ENCODE peak calls at places on chromosomes 2 and 18, in ten cellular contexts. S is cardiac muscle cell; A is heart left ventricle; D is LNCaP clone FGC; F is lower lobe of right lung; O is fibroblast of villous mesenchyme; W is CD8-positive, alpha-beta T cell; G is choroid plexus epithelial cell; V is retinal pigment epithelial cell; Q is fibroblast of lung. R is an unnamed sample.

GRCh38 chr2:217978536-217979150 is 24.2 kb downstream of the TNS1 start:
- DNase-seq in S (peak; percentile 56), A (peak; percentile 49), D (no peak), F (no peak), O (no peak), W (no peak), G (no peak), V (no peak), Q (peak; percentile 45), R (no peak)

GRCh38 chr2:54455584-54456525 is at the start of gene SPTBN1:
- DNase-seq in S (peak; percentile 93), A (peak; percentile 95), D (no peak), F (peak; percentile 91), O (peak; percentile 94), W (peak; percentile 22), G (peak; percentile 96), V (peak; percentile 66), Q (peak; percentile 94), R (peak; percentile 82)

GRCh38 chr2:60530660-60531276 is 22.7 kb downstream of the BCL11A start:
- DNase-seq in S (peak; percentile 91), A (peak; percentile 80), D (no peak), F (peak; percentile 80), O (no peak), W (no peak), G (peak; percentile 53), V (no peak), Q (peak; percentile 67), R (no peak)

GRCh38 chr2:234100686-234101085 is 50.2 kb downstream of the SPP2 start:
- DNase-seq in S (no peak), A (no peak), D (no peak), F (no peak), O (no peak), W (no peak), G (no peak), V (no peak), Q (no peak), R (no peak)

GRCh38 chr2:20224716-20225293 is at the start of gene SDC1:
- DNase-seq in S (peak; percentile 80), A (no peak), D (no peak), F (peak; percentile 68), O (peak; percentile 52), W (no peak), G (peak; percentile 62), V (no peak), Q (peak; percentile 64), R (peak; percentile 33)

GRCh38 chr2:25265802-25266201 is 75.9 kb downstream of the DNMT3A start:
- DNase-seq in S (no peak), A (no peak), D (no peak), F (no peak), O (no peak), W (peak; percentile 61), G (no peak), V (no peak), Q (no peak), R (no peak)

GRCh38 chr2:43459455-43459854 is 136.4 kb downstream of the THADA start:
- DNase-seq in S (no peak), A (no peak), D (no peak), F (no peak), O (peak; percentile 63), W (no peak), G (peak; percentile 70), V (no peak), Q (peak; percentile 63), R (peak; percentile 97)

GRCh38 chr2:85712849-85713612 is 18.9 kb downstream of the GNLY start:
- DNase-seq in S (no peak), A (peak; percentile 86), D (no peak), F (peak; percentile 95), O (peak; percentile 73), W (no peak), G (peak; percentile 69), V (peak; percentile 68), Q (peak; percentile 77), R (peak; percentile 86)

GRCh38 chr18:46531472-46531871 is 125.5 kb downstream of the LOXHD1 start:
- DNase-seq in S (no peak), A (no peak), D (no peak), F (no peak), O (no peak), W (no peak), G (no peak), V (no peak), Q (no peak), R (no peak)

GRCh38 chr2:112712903-112713584 is 7.8 kb upstream of the NT5DC4 start:
- DNase-seq in S (no peak), A (no peak), D (no peak), F (no peak), O (peak; percentile 86), W (no peak), G (peak; percentile 61), V (no peak), Q (peak; percentile 78), R (peak; percentile 92)

DNA sequence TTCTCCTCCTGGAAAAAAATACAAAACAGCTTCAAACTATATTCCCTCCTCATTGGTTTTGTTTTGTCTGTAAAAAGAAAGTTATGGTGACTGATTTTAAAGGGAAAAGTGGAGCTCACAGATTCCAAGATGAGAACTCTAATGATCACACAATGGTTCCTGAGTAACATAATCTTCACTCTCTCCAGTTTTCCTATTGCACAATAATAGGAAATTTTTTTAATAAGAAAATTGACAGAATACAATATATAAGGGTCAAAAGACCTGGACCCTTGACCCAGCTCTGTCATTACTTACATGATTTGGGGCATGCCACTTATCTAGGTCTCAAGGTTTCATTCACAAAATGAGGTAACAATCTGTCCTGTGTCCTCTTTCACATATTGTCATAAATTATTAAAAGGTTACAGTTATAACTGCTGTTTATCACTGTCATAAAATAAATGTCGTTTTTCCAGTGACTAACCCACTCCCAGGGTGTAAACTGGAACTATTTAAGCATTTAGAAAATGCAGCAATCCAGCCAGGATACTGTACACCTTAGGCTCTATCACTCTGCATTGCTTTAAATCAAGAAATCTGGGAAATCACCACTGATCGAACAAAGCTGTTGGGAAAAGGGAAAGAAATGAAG is 4.1 kb downstream of the MGAT4A start:
- DNase-seq in S (no peak), A (no peak), D (no peak), F (no peak), O (no peak), W (no peak), G (no peak), V (no peak), Q (no peak), R (no peak)
- H3K4me3 ChIP-seq in S (no peak overlapping the region), A (no peak overlapping the region), D (no peak overlapping the region), F (peak overlapping the region; percentile 15), O (no peak overlapping the region), W (peak overlapping the region; percentile 93), G (no peak overlapping the region), V (no peak overlapping the region), Q (no peak overlapping the region), R (no peak overlapping the region)

GRCh38 chr2:104250635-104251034 is 603.3 kb upstream of the POU3F3 start:
- DNase-seq in S (no peak), A (no peak), D (no peak), F (no peak), O (no peak), W (no peak), G (no peak), V (no peak), Q (no peak), R (no peak)

GRCh38 chr2:104249666-104250065 is 604.2 kb upstream of the POU3F3 start:
- DNase-seq in S (no peak), A (no peak), D (no peak), F (no peak), O (no peak), W (no peak), G (no peak), V (no peak), Q (no peak), R (no peak)

DNA sequence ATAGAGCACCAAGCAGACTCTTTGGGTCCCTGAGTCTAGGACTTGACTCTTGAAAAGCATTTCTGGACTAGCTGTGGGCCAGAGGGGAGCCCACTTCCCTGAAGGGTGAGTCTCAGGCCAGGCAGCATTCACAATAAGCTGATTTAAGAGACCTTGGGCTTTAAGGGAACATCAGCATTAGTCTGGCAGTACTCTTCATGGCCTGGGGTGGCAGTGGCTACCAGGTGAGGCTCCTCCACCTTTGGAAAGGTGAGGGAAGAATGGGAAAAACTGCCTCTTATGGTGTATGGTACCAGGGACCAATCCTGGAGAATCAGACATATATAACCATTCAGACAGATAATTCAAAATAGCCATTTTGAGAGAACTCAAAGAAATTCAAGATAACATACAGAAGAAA is 599.9 kb upstream of the POU3F3 start:
- DNase-seq in S (no peak), A (no peak), D (no peak), F (no peak), O (no peak), W (no peak), G (no peak), V (no peak), Q (no peak), R (no peak)
- TF ChIP-seq CTCF in S (no peak), A (no peak), D (peak; percentile 23), F (no peak), O (no peak), W (no peak), G (no peak), V (no peak), Q (no peak), R (no peak)

DNA sequence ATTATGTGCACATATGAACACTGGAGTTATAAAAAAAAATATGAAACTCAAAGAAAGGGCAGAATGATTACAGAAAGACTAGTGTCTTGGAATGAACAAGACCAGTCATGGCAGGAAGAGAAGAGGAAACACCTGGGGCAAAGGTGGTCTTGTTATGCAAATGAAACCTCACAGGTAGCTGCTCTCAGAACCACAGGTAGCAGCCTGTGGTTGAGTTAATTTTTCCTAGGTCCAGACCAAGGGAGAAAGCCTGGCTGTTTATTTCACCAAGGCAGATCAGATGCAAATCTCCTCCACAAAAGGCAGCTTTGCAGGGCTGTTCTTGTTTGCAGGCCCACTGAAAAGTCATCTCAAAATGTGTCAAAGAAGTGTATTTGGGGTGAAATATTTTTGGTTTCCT is 785.8 kb downstream of the RNF144A start:
- DNase-seq in S (no peak), A (no peak), D (no peak), F (no peak), O (no peak), W (no peak), G (no peak), V (no peak), Q (no peak), R (no peak)
- H3K4me3 ChIP-seq in S (no peak overlapping the region), A (no peak overlapping the region), D (no peak overlapping the region), F (no peak overlapping the region), O (no peak overlapping the region), W (no peak overlapping the region), G (no peak overlapping the region), V (no peak overlapping the region), Q (no peak overlapping the region), R (no peak overlapping the region)

DNA sequence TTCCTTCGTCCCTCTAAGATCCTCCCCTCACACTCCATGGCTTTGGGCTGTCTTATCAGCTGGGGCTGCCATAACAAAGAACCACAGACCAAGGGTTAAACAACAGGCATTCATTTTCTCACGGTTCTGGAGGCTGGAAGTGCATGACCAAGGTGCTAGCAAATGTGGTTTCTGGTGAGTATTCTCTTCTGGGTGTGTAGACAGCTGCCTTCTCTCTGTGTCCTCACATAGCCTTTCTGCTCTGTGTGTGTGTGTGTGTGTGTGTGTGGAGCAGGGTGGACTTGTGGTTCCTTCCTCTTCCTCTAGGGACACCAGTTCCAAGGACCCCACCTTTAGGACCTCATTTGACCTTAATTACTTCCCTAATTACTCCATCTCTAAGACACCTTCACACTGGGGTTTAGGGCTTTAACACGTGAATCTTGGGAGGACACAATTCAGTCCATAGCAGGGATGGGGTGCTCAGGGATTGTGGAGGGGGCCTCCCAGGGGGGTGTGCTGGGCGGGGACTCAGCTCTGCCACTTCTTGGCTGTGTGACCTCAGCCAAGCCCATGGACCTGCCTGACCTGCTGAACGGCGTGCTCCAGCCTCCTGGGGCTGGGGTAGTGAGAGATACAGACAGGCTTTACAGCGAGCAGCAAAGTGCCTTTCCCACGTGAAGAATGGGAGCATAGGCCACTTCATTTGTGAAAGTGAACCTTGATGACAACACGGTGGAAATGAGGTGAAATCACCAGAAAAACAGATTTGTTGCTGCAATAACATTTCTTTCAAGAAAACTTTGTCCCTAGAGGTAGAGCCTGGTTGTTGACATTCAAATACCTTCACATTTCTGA is 38.1 kb downstream of the ACKR3 start:
- DNase-seq in S (no peak), A (no peak), D (no peak), F (no peak), O (peak; percentile 15), W (no peak), G (peak; percentile 89), V (no peak), Q (peak; percentile 92), R (peak; percentile 73)
- TF ChIP-seq CTCF in S (peak; percentile 9), A (no peak), D (no peak), F (no peak), O (no peak), W (no peak), G (peak; percentile 47), V (peak; percentile 10), Q (no peak), R (no peak)